ENCODE peak calls at places on chromosomes 3 and 15, in eight cellular contexts. R is DND-41; T is fibroblast of lung; C is CD4-positive, alpha-beta T cell; Q is tibial nerve; Z is astrocyte; O is lower lobe of right lung; N is uterus. S is an unnamed sample.

GRCh38 chr3:15512173-15512572 is 9.3 kb downstream of the COLQ start:
- DNase-seq in R (no peak), T (peak), C (no peak), Q (no peak), Z (peak), O (peak), N (no peak), S (peak)

GRCh38 chr15:85810075-85810474 is 15.3 kb upstream of the KLHL25 start:
- DNase-seq in R (no peak), T (no peak), C (no peak), Q (no peak), Z (no peak), O (no peak), N (no peak), S (no peak)

GRCh38 chr15:32802296-32802936 is 84.6 kb downstream of the GREM1 start:
- DNase-seq in R (no peak), T (peak), C (no peak), Q (no peak), Z (peak), O (no peak), N (no peak), S (no peak)

GRCh38 chr3:143825513-143825912 is 22.8 kb downstream of the SLC9A9 start:
- DNase-seq in R (peak), T (no peak), C (no peak), Q (no peak), Z (no peak), O (no peak), N (no peak), S (no peak)

GRCh38 chr15:63146684-63147083 is 10.6 kb downstream of the RPS27L start:
- DNase-seq in R (no peak), T (peak), C (no peak), Q (no peak), Z (no peak), O (no peak), N (no peak), S (no peak)

GRCh38 chr3:17239417-17239816 is 354.7 kb downstream of the PLCL2 start:
- DNase-seq in R (no peak), T (no peak), C (no peak), Q (no peak), Z (no peak), O (no peak), N (no peak), S (no peak)

GRCh38 chr3:81289676-81290075 is 471.8 kb downstream of the GBE1 start:
- DNase-seq in R (no peak), T (peak), C (no peak), Q (no peak), Z (peak), O (no peak), N (no peak), S (no peak)

GRCh38 chr15:76335851-76336253 is 721 bp upstream of the ISL2 start:
- DNase-seq in R (no peak), T (no peak), C (no peak), Q (no peak), Z (no peak), O (no peak), N (no peak), S (no peak)

GRCh38 chr3:10758304-10759037 is 57.6 kb upstream of the SLC6A11 start:
- DNase-seq in R (peak), T (peak), C (no peak), Q (peak), Z (peak), O (no peak), N (no peak), S (peak)

GRCh38 chr15:95304116-95304873 is 1026.2 kb upstream of the NR2F2 start:
- DNase-seq in R (no peak), T (peak), C (no peak), Q (peak), Z (no peak), O (no peak), N (peak), S (no peak)

GRCh38 chr15:73763893-73764292 is 10.7 kb upstream of the INSYN1 start:
- DNase-seq in R (no peak), T (no peak), C (no peak), Q (no peak), Z (no peak), O (peak), N (no peak), S (no peak)

GRCh38 chr3:40725026-40725425 is 200.3 kb downstream of the ZNF621 start:
- DNase-seq in R (no peak), T (no peak), C (no peak), Q (no peak), Z (no peak), O (no peak), N (no peak), S (no peak)

GRCh38 chr3:52403271-52403841 is 41.5 kb downstream of the SEMA3G start:
- DNase-seq in R (no peak), T (no peak), C (no peak), Q (no peak), Z (no peak), O (peak), N (no peak), S (peak)

GRCh38 chr15:40069178-40070165 is 30.5 kb upstream of the SRP14 start:
- DNase-seq in R (peak), T (peak), C (no peak), Q (peak), Z (no peak), O (peak), N (peak), S (peak)

GRCh38 chr3:158094235-158094916 is 11.8 kb downstream of the SHOX2 start:
- DNase-seq in R (no peak), T (no peak), C (no peak), Q (peak), Z (no peak), O (no peak), N (no peak), S (no peak)

GRCh38 chr3:36894924-36895323 is 49.9 kb downstream of the TRANK1 start:
- DNase-seq in R (no peak), T (no peak), C (no peak), Q (no peak), Z (no peak), O (no peak), N (no peak), S (no peak)

GRCh38 chr3:55191911-55192787 is 264.3 kb upstream of the LRTM1 start:
- DNase-seq in R (no peak), T (peak), C (no peak), Q (no peak), Z (peak), O (no peak), N (no peak), S (no peak)

GRCh38 chr3:189056612-189057352 is 115.0 kb upstream of the TPRG1 start:
- DNase-seq in R (no peak), T (no peak), C (no peak), Q (peak), Z (no peak), O (no peak), N (no peak), S (no peak)

GRCh38 chr3:13248640-13249039 is 171.5 kb downstream of the NUP210 start:
- DNase-seq in R (no peak), T (no peak), C (no peak), Q (no peak), Z (no peak), O (no peak), N (no peak), S (no peak)

GRCh38 chr3:188242426-188243123 is 88.6 kb downstream of the LPP start:
- DNase-seq in R (no peak), T (peak), C (no peak), Q (no peak), Z (no peak), O (no peak), N (no peak), S (no peak)

GRCh38 chr15:54482251-54482650 is 504.0 kb downstream of the UNC13C start:
- DNase-seq in R (no peak), T (no peak), C (no peak), Q (no peak), Z (no peak), O (no peak), N (no peak), S (no peak)

DNA sequence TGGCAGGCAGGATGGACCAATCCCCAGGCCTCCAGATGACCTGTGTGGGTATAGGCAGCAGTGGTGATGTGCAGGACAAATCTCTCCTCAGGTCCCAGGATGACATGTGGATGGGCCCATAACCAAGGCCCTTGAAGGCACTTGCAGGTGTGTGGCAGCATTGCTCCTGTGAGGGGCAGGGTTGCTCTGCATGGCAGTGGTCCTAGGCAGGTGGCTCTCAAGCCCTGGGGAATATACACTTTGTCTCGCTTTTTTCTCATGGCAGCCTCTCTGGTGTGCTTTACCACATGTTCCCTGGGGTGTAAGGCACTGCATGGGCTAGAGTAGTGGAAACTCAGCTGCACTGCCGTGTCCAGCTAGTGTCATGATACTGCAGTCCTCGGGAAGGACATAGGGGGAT is 503.6 kb downstream of the UNC13C start:
- DNase-seq in R (no peak), T (no peak), C (no peak), Q (no peak), Z (no peak), O (no peak), N (no peak), S (no peak)
- TF ChIP-seq CTCF in R (no peak), T (no peak), C (no peak), Q (no peak), Z (no peak), O (no peak), N (no peak), S (no peak)

DNA sequence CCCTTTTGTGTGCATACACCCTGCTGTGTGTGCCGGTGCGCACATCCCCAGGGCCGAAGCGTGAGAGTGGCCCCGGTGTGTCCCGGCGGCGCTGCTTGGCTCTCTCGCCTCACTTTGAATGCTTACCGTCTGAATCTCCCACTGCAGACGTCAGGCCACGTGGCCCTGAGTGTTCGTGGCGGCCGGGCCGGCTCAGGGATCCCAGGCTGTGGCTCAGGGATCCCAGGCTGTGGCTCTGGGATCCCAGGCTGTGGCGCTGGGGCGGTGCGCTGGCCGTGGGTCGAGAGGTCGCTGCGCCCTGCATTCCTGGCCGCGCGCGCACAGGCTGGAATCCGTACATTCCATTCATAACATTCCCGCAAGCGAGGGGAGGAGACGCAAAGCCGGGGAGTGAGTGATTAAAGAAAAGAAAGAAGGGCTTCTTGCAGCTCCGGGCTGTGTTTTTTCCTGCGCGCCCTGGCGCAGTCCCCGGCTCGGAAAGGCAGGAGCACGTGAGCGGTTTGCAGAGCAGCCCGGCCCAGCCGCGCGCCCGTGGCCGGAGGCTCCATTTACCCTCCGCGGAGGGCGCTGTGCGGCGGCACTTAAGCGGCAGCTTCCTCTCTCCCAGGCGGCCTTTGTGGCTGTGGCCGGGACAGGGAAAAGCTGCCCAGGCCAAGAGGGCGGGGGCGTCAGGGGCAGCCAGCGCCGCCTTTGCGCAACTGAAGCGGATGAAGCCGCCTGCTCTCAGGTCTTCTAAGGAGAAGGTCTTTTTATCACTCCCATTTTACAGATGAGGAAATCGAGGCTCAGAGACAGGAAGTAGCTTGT is 87.0 kb upstream of the ALDH1L1 start:
- DNase-seq in R (no peak), T (peak), C (no peak), Q (peak), Z (peak), O (peak), N (peak), S (peak)
- H3K27ac ChIP-seq in R (no peak), T (peak), C (no peak), Q (peak), Z (peak), O (peak), N (peak), S (peak)

GRCh38 chr15:52764731-52765130 is 25.4 kb downstream of the ONECUT1 start:
- DNase-seq in R (no peak), T (no peak), C (no peak), Q (no peak), Z (no peak), O (no peak), N (no peak), S (no peak)

GRCh38 chr15:52759969-52760368 is 30.2 kb downstream of the ONECUT1 start:
- DNase-seq in R (no peak), T (no peak), C (no peak), Q (no peak), Z (no peak), O (no peak), N (no peak), S (no peak)

GRCh38 chr15:52762621-52763020 is 27.5 kb downstream of the ONECUT1 start:
- DNase-seq in R (no peak), T (no peak), C (no peak), Q (no peak), Z (no peak), O (no peak), N (no peak), S (no peak)

GRCh38 chr15:52760562-52760961 is 29.6 kb downstream of the ONECUT1 start:
- DNase-seq in R (no peak), T (no peak), C (no peak), Q (no peak), Z (no peak), O (no peak), N (no peak), S (no peak)

GRCh38 chr15:52765779-52766178 is 24.4 kb downstream of the ONECUT1 start:
- DNase-seq in R (no peak), T (no peak), C (no peak), Q (no peak), Z (no peak), O (no peak), N (no peak), S (no peak)
- TF ChIP-seq CTCF in R (no peak), T (peak), C (no peak), Q (no peak), Z (no peak), O (no peak), N (no peak), S (no peak)

DNA sequence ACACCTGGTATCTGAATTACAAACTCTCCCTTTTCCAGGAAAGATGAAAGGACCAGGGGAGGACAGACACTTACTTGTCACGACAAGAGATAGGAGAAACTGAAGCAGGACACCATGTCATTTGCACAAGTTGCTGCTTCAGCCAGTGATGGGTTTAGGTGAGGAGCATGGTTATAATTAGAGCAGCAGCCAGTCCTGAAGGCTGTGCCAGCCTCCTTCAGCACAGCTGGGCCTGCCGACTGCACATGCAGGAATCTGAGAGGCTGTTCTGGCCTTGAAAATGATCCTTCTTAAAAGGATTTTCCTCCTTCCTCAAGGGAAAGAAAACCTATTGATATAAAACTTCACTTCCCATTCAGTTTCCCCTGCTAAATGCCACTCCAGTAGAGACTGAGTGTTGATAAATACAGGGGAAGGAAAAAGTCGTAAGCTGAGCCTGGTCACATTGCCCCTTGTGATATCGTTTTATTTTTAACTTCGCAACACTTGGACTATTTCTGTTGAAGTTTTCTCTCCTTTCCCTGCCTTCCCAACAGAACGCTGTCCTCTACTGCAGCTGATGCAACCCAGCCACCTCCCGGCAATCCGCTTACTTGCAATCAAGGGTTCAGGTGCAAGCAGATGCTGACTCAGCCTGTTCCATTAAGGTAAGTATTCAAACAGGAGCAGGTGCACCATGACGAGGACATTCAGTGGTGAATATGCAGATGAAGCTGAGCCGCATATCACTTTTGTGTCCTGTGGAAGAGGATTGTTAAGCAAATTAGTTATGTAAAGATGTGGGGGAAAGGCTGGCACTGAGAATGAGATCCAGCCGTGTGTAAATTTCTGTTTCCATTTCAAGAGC is at the start of gene FBXO40:
- DNase-seq in R (no peak), T (no peak), C (no peak), Q (no peak), Z (no peak), O (no peak), N (no peak), S (peak)
- H3K27ac ChIP-seq in R (no peak), T (no peak), C (no peak), Q (no peak), Z (no peak), O (no peak), N (no peak), S (peak)

DNA sequence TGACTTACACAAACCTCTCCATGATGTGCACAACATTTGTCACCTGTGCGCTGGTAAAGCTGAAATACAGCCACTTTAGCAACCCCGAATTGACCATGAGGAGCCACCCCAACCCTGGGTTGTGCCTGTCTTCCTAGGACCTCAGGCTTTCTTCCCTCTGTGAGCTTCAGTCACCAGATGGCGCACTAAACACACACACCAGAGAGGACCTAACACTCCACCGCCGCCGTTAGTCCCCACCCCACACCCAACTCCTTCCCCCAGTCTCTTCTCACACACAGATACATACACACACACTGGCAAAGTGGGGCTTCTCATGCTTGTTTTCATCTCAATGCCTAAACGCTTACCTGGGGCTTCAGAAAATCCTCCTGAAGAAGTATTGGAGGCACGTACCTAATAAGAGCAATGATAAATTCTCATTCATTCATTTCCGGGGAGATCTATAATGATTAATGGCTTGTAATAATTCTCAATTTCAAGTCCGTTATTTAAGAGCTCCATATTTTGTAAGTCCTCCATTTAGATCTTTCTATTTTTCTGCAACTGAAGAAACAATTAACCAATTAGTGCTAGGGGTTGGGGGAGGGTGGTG is 2.1 kb upstream of the CCDC80 start:
- DNase-seq in R (peak), T (peak), C (peak), Q (peak), Z (peak), O (peak), N (peak), S (peak)
- TF ChIP-seq CTCF in R (peak), T (peak), C (peak), Q (peak), Z (peak), O (peak), N (peak), S (peak)